ENCODE peak calls at places on chromosomes 5 and 9, in five cellular contexts. F is mammary epithelial cell, T is RWPE1, W is left colon, G is Right ventricle myocardium superior. N is an unnamed sample.

GRCh38 chr9:122216798-122217418 is 11.8 kb downstream of the LHX6 start:
- DNase-seq in T (no peak), G (no peak), F (no peak), W (no peak), N (no peak)

GRCh38 chr5:69288668-69289067 is 43.9 kb downstream of the CCDC125 start:
- DNase-seq in F (no peak), T (no peak), G (no peak), W (no peak), N (no peak)

GRCh38 chr9:68530618-68531017 is 10.1 kb downstream of the TMEM252 start:
- DNase-seq in F (no peak), W (peak), T (no peak), G (peak), N (peak)

GRCh38 chr9:79357620-79358019 is 214.1 kb upstream of the TLE4 start:
- DNase-seq in G (peak), T (no peak), F (no peak), W (peak), N (no peak)

GRCh38 chr9:93653762-93654161 is 77.4 kb downstream of the PHF2 start:
- DNase-seq in T (no peak), F (no peak), G (peak), W (no peak), N (no peak)

GRCh38 chr5:179255527-179256228 is 89.6 kb downstream of the ADAMTS2 start:
- DNase-seq in G (peak), F (no peak), T (no peak), W (no peak), N (no peak)

GRCh38 chr9:36401179-36401740 is 1.2 kb upstream of the RNF38 start:
- DNase-seq in F (no peak), G (no peak), T (peak), W (peak), N (peak)

GRCh38 chr5:150615141-150615699 is 25.2 kb upstream of the SYNPO start:
- DNase-seq in T (no peak), F (peak), W (no peak), G (peak), N (no peak)

GRCh38 chr5:179829732-179830435 is 9.2 kb downstream of the SQSTM1 start:
- DNase-seq in F (no peak), W (no peak), G (no peak), T (no peak), N (no peak)

GRCh38 chr5:96528262-96528661 is 95.2 kb upstream of the PCSK1 start:
- DNase-seq in T (no peak), G (no peak), W (no peak), F (no peak), N (no peak)

GRCh38 chr9:7028591-7028990 is 270.8 kb downstream of the KDM4C start:
- DNase-seq in F (no peak), W (no peak), T (no peak), G (no peak), N (no peak)

GRCh38 chr5:72525816-72526215 is 18.6 kb upstream of the ZNF366 start:
- DNase-seq in F (peak), T (peak), W (no peak), G (no peak), N (peak)

GRCh38 chr5:100889165-100889564 is 13.9 kb downstream of the ST8SIA4 start:
- DNase-seq in T (no peak), G (no peak), W (no peak), F (no peak), N (no peak)

GRCh38 chr9:37324261-37324683 is 98.2 kb upstream of the GRHPR start:
- DNase-seq in F (no peak), T (no peak), G (no peak), W (no peak), N (peak)

N was measured in trophoblast cell.